ENCODE peak calls at places on chromosome 14, in eight cellular contexts. One of them, this sample, is unnamed.

GRCh38 chr14:68271996-68272395 is 452.4 kb downstream of the RAD51B start:
- DNase-seq in foreskin fibroblast: no peak
- DNase-seq in A549: no peak
- DNase-seq in HCT116: no peak
- DNase-seq in CD4-positive, alpha-beta memory T cell: no peak
- DNase-seq in ovary: no peak
- DNase-seq in heart right ventricle: no peak
- DNase-seq in transverse colon: no peak
- DNase-seq in this sample: no peak

GRCh38 chr14:57962293-57962996 is 96.6 kb upstream of the SLC35F4 start:
- DNase-seq in foreskin fibroblast: no peak
- DNase-seq in CD4-positive, alpha-beta memory T cell: no peak
- DNase-seq in heart right ventricle: no peak
- DNase-seq in ovary: no peak
- DNase-seq in transverse colon: no peak
- DNase-seq in HCT116: no peak
- DNase-seq in A549: no peak
- DNase-seq in this sample: no peak

GRCh38 chr14:95701846-95702221 is 12.1 kb downstream of the TCL1A start:
- DNase-seq in foreskin fibroblast: no peak
- DNase-seq in transverse colon: no peak
- DNase-seq in HCT116: no peak
- DNase-seq in heart right ventricle: no peak
- DNase-seq in CD4-positive, alpha-beta memory T cell: no peak
- DNase-seq in A549: no peak
- DNase-seq in ovary: no peak
- DNase-seq in this sample: no peak

GRCh38 chr14:57871487-57872080 is 5.7 kb upstream of the SLC35F4 start:
- DNase-seq in transverse colon: no peak
- DNase-seq in A549: peak
- DNase-seq in CD4-positive, alpha-beta memory T cell: no peak
- DNase-seq in heart right ventricle: no peak
- DNase-seq in foreskin fibroblast: peak
- DNase-seq in ovary: no peak
- DNase-seq in HCT116: peak
- DNase-seq in this sample: no peak

GRCh38 chr14:88189840-88190191 is 133.3 kb downstream of the KCNK10 start:
- DNase-seq in ovary: no peak
- DNase-seq in HCT116: no peak
- DNase-seq in A549: no peak
- DNase-seq in CD4-positive, alpha-beta memory T cell: no peak
- DNase-seq in heart right ventricle: no peak
- DNase-seq in foreskin fibroblast: no peak
- DNase-seq in transverse colon: no peak
- DNase-seq in this sample: no peak

GRCh38 chr14:95155044-95155443 is 2.3 kb downstream of the DICER1 start:
- DNase-seq in A549: no peak
- DNase-seq in heart right ventricle: no peak
- DNase-seq in HCT116: no peak
- DNase-seq in ovary: no peak
- DNase-seq in CD4-positive, alpha-beta memory T cell: no peak
- DNase-seq in foreskin fibroblast: no peak
- DNase-seq in transverse colon: no peak
- DNase-seq in this sample: no peak

GRCh38 chr14:98136019-98136418 is 1136.0 kb downstream of the BCL11B start:
- DNase-seq in CD4-positive, alpha-beta memory T cell: peak
- DNase-seq in transverse colon: no peak
- DNase-seq in HCT116: no peak
- DNase-seq in foreskin fibroblast: no peak
- DNase-seq in ovary: no peak
- DNase-seq in heart right ventricle: no peak
- DNase-seq in A549: no peak
- DNase-seq in this sample: no peak

GRCh38 chr14:43706901-43707300 is 800.2 kb downstream of the FSCB start:
- DNase-seq in CD4-positive, alpha-beta memory T cell: no peak
- DNase-seq in HCT116: no peak
- DNase-seq in heart right ventricle: no peak
- DNase-seq in A549: peak
- DNase-seq in transverse colon: no peak
- DNase-seq in ovary: no peak
- DNase-seq in foreskin fibroblast: no peak
- DNase-seq in this sample: no peak

GRCh38 chr14:68692216-68692615 is 100.7 kb downstream of the ZFP36L1 start:
- DNase-seq in heart right ventricle: no peak
- DNase-seq in foreskin fibroblast: no peak
- DNase-seq in ovary: no peak
- DNase-seq in A549: no peak
- DNase-seq in HCT116: no peak
- DNase-seq in transverse colon: no peak
- DNase-seq in CD4-positive, alpha-beta memory T cell: no peak
- DNase-seq in this sample: no peak

GRCh38 chr14:32509632-32510187 is 180.6 kb downstream of the AKAP6 start:
- DNase-seq in CD4-positive, alpha-beta memory T cell: no peak
- DNase-seq in transverse colon: peak
- DNase-seq in ovary: peak
- DNase-seq in foreskin fibroblast: peak
- DNase-seq in heart right ventricle: peak
- DNase-seq in HCT116: no peak
- DNase-seq in A549: peak
- DNase-seq in this sample: peak

GRCh38 chr14:56474419-56475022 is 105.1 kb upstream of the TMEM260 start:
- DNase-seq in foreskin fibroblast: no peak
- DNase-seq in HCT116: peak
- DNase-seq in heart right ventricle: no peak
- DNase-seq in CD4-positive, alpha-beta memory T cell: no peak
- DNase-seq in ovary: no peak
- DNase-seq in A549: peak
- DNase-seq in transverse colon: no peak
- DNase-seq in this sample: no peak

GRCh38 chr14:69518341-69519101 is 34.0 kb downstream of the PLEKHD1 start:
- DNase-seq in transverse colon: no peak
- DNase-seq in foreskin fibroblast: no peak
- DNase-seq in CD4-positive, alpha-beta memory T cell: no peak
- DNase-seq in heart right ventricle: no peak
- DNase-seq in ovary: no peak
- DNase-seq in A549: no peak
- DNase-seq in HCT116: no peak
- DNase-seq in this sample: no peak

GRCh38 chr14:102826161-102826560 is 48.9 kb downstream of the TRAF3 start:
- DNase-seq in transverse colon: no peak
- DNase-seq in A549: no peak
- DNase-seq in foreskin fibroblast: no peak
- DNase-seq in heart right ventricle: no peak
- DNase-seq in HCT116: no peak
- DNase-seq in ovary: no peak
- DNase-seq in CD4-positive, alpha-beta memory T cell: no peak
- DNase-seq in this sample: no peak

GRCh38 chr14:98278805-98279204 is 993.2 kb downstream of the BCL11B start:
- DNase-seq in HCT116: no peak
- DNase-seq in transverse colon: no peak
- DNase-seq in foreskin fibroblast: no peak
- DNase-seq in A549: no peak
- DNase-seq in heart right ventricle: no peak
- DNase-seq in CD4-positive, alpha-beta memory T cell: no peak
- DNase-seq in ovary: no peak
- DNase-seq in this sample: no peak

GRCh38 chr14:77372304-77372841 is 4.5 kb downstream of the TMED8 start:
- DNase-seq in A549: no peak
- DNase-seq in heart right ventricle: no peak
- DNase-seq in ovary: no peak
- DNase-seq in CD4-positive, alpha-beta memory T cell: no peak
- DNase-seq in foreskin fibroblast: peak
- DNase-seq in HCT116: no peak
- DNase-seq in transverse colon: no peak
- DNase-seq in this sample: no peak

GRCh38 chr14:60508707-60509437 is at the start of gene SIX6:
- DNase-seq in foreskin fibroblast: no peak
- DNase-seq in CD4-positive, alpha-beta memory T cell: no peak
- DNase-seq in ovary: no peak
- DNase-seq in transverse colon: no peak
- DNase-seq in heart right ventricle: no peak
- DNase-seq in A549: no peak
- DNase-seq in HCT116: no peak
- DNase-seq in this sample: no peak

GRCh38 chr14:60506010-60506409 is 2.9 kb upstream of the SIX6 start:
- DNase-seq in CD4-positive, alpha-beta memory T cell: no peak
- DNase-seq in A549: no peak
- DNase-seq in ovary: no peak
- DNase-seq in HCT116: no peak
- DNase-seq in foreskin fibroblast: no peak
- DNase-seq in heart right ventricle: no peak
- DNase-seq in transverse colon: no peak
- DNase-seq in this sample: no peak

GRCh38 chr14:60506462-60506984 is 2.4 kb upstream of the SIX6 start:
- DNase-seq in heart right ventricle: no peak
- DNase-seq in HCT116: no peak
- DNase-seq in foreskin fibroblast: no peak
- DNase-seq in transverse colon: no peak
- DNase-seq in ovary: no peak
- DNase-seq in A549: no peak
- DNase-seq in CD4-positive, alpha-beta memory T cell: no peak
- DNase-seq in this sample: no peak

GRCh38 chr14:60508363-60508706 is 611 bp upstream of the SIX6 start:
- DNase-seq in ovary: no peak
- DNase-seq in heart right ventricle: no peak
- DNase-seq in A549: no peak
- DNase-seq in HCT116: no peak
- DNase-seq in CD4-positive, alpha-beta memory T cell: no peak
- DNase-seq in transverse colon: no peak
- DNase-seq in foreskin fibroblast: no peak
- DNase-seq in this sample: no peak

GRCh38 chr14:60506985-60507829 is 1.7 kb upstream of the SIX6 start:
- DNase-seq in A549: no peak
- DNase-seq in transverse colon: no peak
- DNase-seq in ovary: no peak
- DNase-seq in foreskin fibroblast: no peak
- DNase-seq in CD4-positive, alpha-beta memory T cell: no peak
- DNase-seq in heart right ventricle: no peak
- DNase-seq in HCT116: no peak
- DNase-seq in this sample: no peak
- H3K4me3 ChIP-seq in A549: no peak
- H3K4me3 ChIP-seq in transverse colon: no peak
- H3K4me3 ChIP-seq in ovary: no peak
- H3K4me3 ChIP-seq in foreskin fibroblast: no peak
- H3K4me3 ChIP-seq in CD4-positive, alpha-beta memory T cell: no peak
- H3K4me3 ChIP-seq in heart right ventricle: no peak
- H3K4me3 ChIP-seq in HCT116: no peak
- H3K4me3 ChIP-seq in this sample: no peak

GRCh38 chr14:72559669-72560068 is 334.2 kb downstream of the DPF3 start:
- DNase-seq in heart right ventricle: no peak
- DNase-seq in transverse colon: no peak
- DNase-seq in A549: no peak
- DNase-seq in foreskin fibroblast: no peak
- DNase-seq in CD4-positive, alpha-beta memory T cell: no peak
- DNase-seq in HCT116: no peak
- DNase-seq in ovary: no peak
- DNase-seq in this sample: no peak

GRCh38 chr14:72560331-72560730 is 333.6 kb downstream of the DPF3 start:
- DNase-seq in CD4-positive, alpha-beta memory T cell: no peak
- DNase-seq in A549: no peak
- DNase-seq in ovary: no peak
- DNase-seq in foreskin fibroblast: no peak
- DNase-seq in HCT116: no peak
- DNase-seq in transverse colon: no peak
- DNase-seq in heart right ventricle: no peak
- DNase-seq in this sample: no peak

GRCh38 chr14:72559227-72559626 is 334.7 kb downstream of the DPF3 start:
- DNase-seq in HCT116: no peak
- DNase-seq in ovary: no peak
- DNase-seq in CD4-positive, alpha-beta memory T cell: no peak
- DNase-seq in foreskin fibroblast: peak
- DNase-seq in heart right ventricle: no peak
- DNase-seq in A549: no peak
- DNase-seq in transverse colon: no peak
- DNase-seq in this sample: no peak

GRCh38 chr14:72560856-72561493 is 332.9 kb downstream of the DPF3 start:
- DNase-seq in foreskin fibroblast: no peak
- DNase-seq in ovary: no peak
- DNase-seq in HCT116: no peak
- DNase-seq in A549: no peak
- DNase-seq in heart right ventricle: no peak
- DNase-seq in transverse colon: no peak
- DNase-seq in CD4-positive, alpha-beta memory T cell: no peak
- DNase-seq in this sample: no peak

GRCh38 chr14:72558721-72559120 is 335.2 kb downstream of the DPF3 start:
- DNase-seq in foreskin fibroblast: peak
- DNase-seq in A549: no peak
- DNase-seq in heart right ventricle: no peak
- DNase-seq in HCT116: no peak
- DNase-seq in transverse colon: no peak
- DNase-seq in CD4-positive, alpha-beta memory T cell: no peak
- DNase-seq in ovary: no peak
- DNase-seq in this sample: no peak
- H3K4me3 ChIP-seq in foreskin fibroblast: no peak
- H3K4me3 ChIP-seq in A549: no peak
- H3K4me3 ChIP-seq in heart right ventricle: no peak
- H3K4me3 ChIP-seq in HCT116: no peak
- H3K4me3 ChIP-seq in transverse colon: no peak
- H3K4me3 ChIP-seq in CD4-positive, alpha-beta memory T cell: no peak
- H3K4me3 ChIP-seq in ovary: no peak
- H3K4me3 ChIP-seq in this sample: no peak

DNA sequence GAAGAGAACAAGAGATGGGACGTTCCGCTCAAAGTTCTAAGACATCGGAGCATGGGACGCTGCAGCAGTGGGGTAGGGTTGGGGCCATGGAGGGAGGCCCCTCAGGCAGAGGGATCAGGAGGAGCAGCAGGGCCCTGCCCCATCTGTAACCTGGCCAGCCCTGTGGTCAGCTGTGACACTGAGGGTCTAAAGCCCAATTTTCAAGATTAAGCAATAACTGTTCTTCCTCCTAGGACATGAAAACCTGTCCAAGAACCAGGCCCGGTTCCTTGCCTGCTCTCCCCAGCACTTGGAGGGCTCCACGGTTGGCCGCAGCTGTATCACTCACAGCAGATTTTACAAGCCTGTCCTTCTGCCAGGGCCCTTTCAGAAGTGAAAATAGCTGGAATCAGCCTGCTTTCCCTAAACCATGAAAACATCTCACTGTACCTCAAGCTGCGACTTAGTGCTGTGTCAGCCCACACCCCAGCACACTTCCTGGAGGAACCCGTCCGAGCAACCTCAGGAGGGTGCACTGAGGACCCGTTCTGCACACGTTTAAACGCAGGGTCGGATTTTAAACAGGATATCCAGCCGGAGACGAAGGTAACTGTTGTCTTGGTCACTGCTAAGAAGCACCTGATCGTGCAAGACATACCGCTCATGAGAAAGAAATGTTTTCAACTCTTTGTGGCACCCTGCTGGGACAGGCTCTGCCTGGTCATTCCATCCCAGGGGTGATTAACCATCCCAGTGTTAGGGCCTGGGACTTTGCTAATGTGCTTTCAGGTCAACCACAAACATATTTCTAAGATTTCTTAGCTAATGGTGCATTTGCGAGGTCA is 201.9 kb upstream of the DIO3 start:
- DNase-seq in foreskin fibroblast: no peak
- DNase-seq in A549: no peak
- DNase-seq in ovary: peak
- DNase-seq in heart right ventricle: no peak
- DNase-seq in HCT116: no peak
- DNase-seq in transverse colon: peak
- DNase-seq in CD4-positive, alpha-beta memory T cell: no peak
- DNase-seq in this sample: peak
- H3K4me3 ChIP-seq in foreskin fibroblast: no peak
- H3K4me3 ChIP-seq in A549: no peak
- H3K4me3 ChIP-seq in ovary: no peak
- H3K4me3 ChIP-seq in heart right ventricle: no peak
- H3K4me3 ChIP-seq in HCT116: no peak
- H3K4me3 ChIP-seq in transverse colon: no peak
- H3K4me3 ChIP-seq in CD4-positive, alpha-beta memory T cell: no peak
- H3K4me3 ChIP-seq in this sample: no peak

GRCh38 chr14:75333523-75334190 is 55.0 kb downstream of the FOS start:
- DNase-seq in A549: no peak
- DNase-seq in ovary: no peak
- DNase-seq in foreskin fibroblast: no peak
- DNase-seq in transverse colon: no peak
- DNase-seq in CD4-positive, alpha-beta memory T cell: no peak
- DNase-seq in heart right ventricle: no peak
- DNase-seq in HCT116: no peak
- DNase-seq in this sample: no peak
- H3K4me3 ChIP-seq in A549: no peak
- H3K4me3 ChIP-seq in ovary: no peak
- H3K4me3 ChIP-seq in foreskin fibroblast: no peak
- H3K4me3 ChIP-seq in transverse colon: peak
- H3K4me3 ChIP-seq in CD4-positive, alpha-beta memory T cell: peak
- H3K4me3 ChIP-seq in heart right ventricle: no peak
- H3K4me3 ChIP-seq in HCT116: no peak
- H3K4me3 ChIP-seq in this sample: no peak

This sample was measured in aorta.